ENCODE peak calls at places on chromosomes 3 and 15, in five cellular contexts. W is activated B cell treated with CpG ODN at 0.5 μM for 24 hours, F is mesothelial cell of epicardium, P is pancreas, M is H9. J is an unnamed sample.

GRCh38 chr3:20125912-20126311 is 60.1 kb downstream of the SGO1 start:
- DNase-seq in W (peak), F (no peak), P (no peak), M (no peak), J (no peak)

GRCh38 chr15:64525828-64526530 is 65.6 kb downstream of the ZNF609 start:
- DNase-seq in W (no peak), F (no peak), P (no peak), M (no peak), J (no peak)

GRCh38 chr3:136671921-136672320 is 80.3 kb downstream of the STAG1 start:
- DNase-seq in W (no peak), F (no peak), P (no peak), M (no peak), J (no peak)

GRCh38 chr15:76336254-76337046 is at the start of gene ISL2:
- DNase-seq in W (peak), F (peak), P (no peak), M (peak), J (peak)

GRCh38 chr3:20232906-20233305 is 46.9 kb upstream of the SGO1 start:
- DNase-seq in W (no peak), F (no peak), P (no peak), M (no peak), J (no peak)

GRCh38 chr15:59569477-59569876 is 42.1 kb upstream of the GCNT3 start:
- DNase-seq in W (no peak), F (no peak), P (no peak), M (no peak), J (no peak)

GRCh38 chr3:189298469-189299375 is 127.0 kb downstream of the TPRG1 start:
- DNase-seq in W (no peak), F (no peak), P (no peak), M (no peak), J (no peak)

GRCh38 chr3:155024006-155024638 is 56.0 kb upstream of the MME start:
- DNase-seq in W (no peak), F (no peak), P (no peak), M (no peak), J (no peak)

GRCh38 chr3:13244695-13245449 is 171.6 kb upstream of the IQSEC1 start:
- DNase-seq in W (no peak), F (no peak), P (no peak), M (no peak), J (no peak)

GRCh38 chr15:45126535-45127158 is 3.0 kb downstream of the DUOXA1 start:
- DNase-seq in W (no peak), F (no peak), P (no peak), M (no peak), J (no peak)

GRCh38 chr3:127794402-127794801 is 27.9 kb downstream of the MGLL start:
- DNase-seq in W (no peak), F (no peak), P (no peak), M (no peak), J (no peak)

GRCh38 chr3:195731356-195731960 is 10.7 kb downstream of the MUC20 start:
- DNase-seq in W (no peak), F (no peak), P (no peak), M (no peak), J (no peak)

GRCh38 chr3:39434574-39434973 is 28.1 kb downstream of the RPSA start:
- DNase-seq in W (no peak), F (no peak), P (no peak), M (no peak), J (no peak)

GRCh38 chr3:23258110-23258509 is 55.0 kb downstream of the UBE2E2 start:
- DNase-seq in W (no peak), F (no peak), P (no peak), M (no peak), J (no peak)

GRCh38 chr3:2098398-2099027 is at the start of gene CNTN4:
- DNase-seq in W (no peak), F (peak), P (peak), M (peak), J (peak)

GRCh38 chr3:71258116-71258515 is 325.4 kb downstream of the FOXP1 start:
- DNase-seq in W (no peak), F (no peak), P (no peak), M (no peak), J (no peak)

GRCh38 chr3:61631108-61631769 is 69.9 kb downstream of the PTPRG start:
- DNase-seq in W (no peak), F (no peak), P (no peak), M (no peak), J (no peak)

GRCh38 chr15:58521293-58521991 is 89.7 kb downstream of the LIPC start:
- DNase-seq in W (no peak), F (peak), P (no peak), M (peak), J (no peak)

GRCh38 chr15:25331404-25331803 is 107.4 kb downstream of the UBE3A start:
- DNase-seq in W (no peak), F (no peak), P (no peak), M (no peak), J (no peak)

GRCh38 chr3:188583476-188584161 is 429.7 kb downstream of the LPP start:
- DNase-seq in W (no peak), F (no peak), P (no peak), M (no peak), J (no peak)

DNA sequence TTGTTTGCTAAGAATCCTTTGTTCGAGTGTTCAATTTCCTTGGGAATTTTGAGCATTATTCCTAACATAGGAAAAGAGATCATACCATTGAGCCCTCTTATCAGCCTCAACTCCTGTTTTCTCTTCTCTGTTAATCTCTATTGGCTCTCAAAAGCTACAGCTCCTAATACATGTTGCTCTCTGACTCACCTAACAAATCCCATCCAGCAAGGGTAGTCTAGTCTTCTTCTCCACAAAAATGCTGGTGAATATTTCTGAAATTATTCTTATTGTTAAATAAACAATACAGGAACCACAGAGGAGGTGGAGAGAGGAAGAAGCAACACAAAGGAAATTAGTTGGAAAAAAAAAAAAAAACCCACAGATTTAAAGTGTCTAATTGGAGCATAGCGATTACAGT is 325.8 kb upstream of the NAALADL2 start:
- DNase-seq in W (no peak), F (no peak), P (no peak), M (no peak), J (no peak)
- TF ChIP-seq CTCF in W (no peak), F (no peak), P (no peak), M (no peak), J (no peak)

GRCh38 chr15:66797921-66798320 is 95.9 kb downstream of the SMAD6 start:
- DNase-seq in W (no peak), F (no peak), P (no peak), M (no peak), J (no peak)

GRCh38 chr15:66795851-66796250 is 93.8 kb downstream of the SMAD6 start:
- DNase-seq in W (no peak), F (no peak), P (no peak), M (no peak), J (no peak)

GRCh38 chr15:66799242-66799641 is 97.2 kb downstream of the SMAD6 start:
- DNase-seq in W (no peak), F (no peak), P (no peak), M (no peak), J (no peak)

GRCh38 chr15:66798426-66799061 is 96.5 kb downstream of the SMAD6 start:
- DNase-seq in W (no peak), F (no peak), P (no peak), M (no peak), J (no peak)

DNA sequence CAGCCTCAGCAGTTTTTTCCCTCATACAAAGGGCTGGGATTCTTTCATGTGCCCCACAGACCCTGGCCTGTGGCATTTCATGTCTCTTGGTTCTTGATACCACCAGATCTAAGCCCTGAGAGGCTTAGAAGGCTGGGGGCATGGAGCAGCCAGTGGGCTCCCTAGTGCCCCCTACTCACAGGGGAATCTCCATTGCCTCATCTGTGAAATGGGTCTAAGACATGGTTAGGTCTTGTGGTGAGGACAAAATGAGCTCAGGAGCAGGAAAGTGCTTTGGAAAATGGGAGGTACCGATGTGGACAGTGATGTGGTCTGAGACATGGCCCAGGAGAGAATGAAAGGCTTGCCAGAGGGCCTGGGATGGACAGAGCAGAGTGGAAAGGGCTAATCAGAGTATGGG is 94.3 kb downstream of the SMAD6 start:
- DNase-seq in W (no peak), F (no peak), P (no peak), M (no peak), J (no peak)
- TF ChIP-seq CTCF in W (no peak), F (no peak), P (no peak), M (no peak), J (no peak)

DNA sequence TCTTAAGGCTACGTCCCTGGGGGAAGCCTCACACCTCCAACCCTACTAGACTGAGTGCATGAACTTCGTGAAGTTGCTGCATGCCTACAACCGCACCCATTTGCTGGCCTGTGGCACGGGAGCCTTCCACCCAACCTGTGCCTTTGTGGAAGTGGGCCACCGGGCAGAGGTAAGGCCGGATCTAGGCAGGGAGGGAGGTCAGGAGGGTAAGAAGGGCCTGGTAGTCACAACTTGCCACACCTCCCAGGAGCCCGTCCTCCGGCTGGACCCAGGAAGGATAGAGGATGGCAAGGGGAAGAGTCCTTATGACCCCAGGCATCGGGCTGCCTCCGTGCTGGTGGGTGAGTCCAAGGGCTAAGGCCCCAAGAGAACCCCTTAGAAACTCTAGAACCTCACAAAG is 1.9 kb downstream of the SEMA3B start:
- DNase-seq in W (no peak), F (no peak), P (no peak), M (no peak), J (no peak)
- TF ChIP-seq CTCF in W (no peak), F (no peak), P (no peak), M (no peak), J (no peak)

GRCh38 chr3:43104039-43104438 is 1.8 kb downstream of the POMGNT2 start:
- DNase-seq in W (no peak), F (no peak), P (no peak), M (no peak), J (no peak)
- TF ChIP-seq CTCF in W (no peak), F (no peak), P (no peak), M (no peak), J (no peak)

DNA sequence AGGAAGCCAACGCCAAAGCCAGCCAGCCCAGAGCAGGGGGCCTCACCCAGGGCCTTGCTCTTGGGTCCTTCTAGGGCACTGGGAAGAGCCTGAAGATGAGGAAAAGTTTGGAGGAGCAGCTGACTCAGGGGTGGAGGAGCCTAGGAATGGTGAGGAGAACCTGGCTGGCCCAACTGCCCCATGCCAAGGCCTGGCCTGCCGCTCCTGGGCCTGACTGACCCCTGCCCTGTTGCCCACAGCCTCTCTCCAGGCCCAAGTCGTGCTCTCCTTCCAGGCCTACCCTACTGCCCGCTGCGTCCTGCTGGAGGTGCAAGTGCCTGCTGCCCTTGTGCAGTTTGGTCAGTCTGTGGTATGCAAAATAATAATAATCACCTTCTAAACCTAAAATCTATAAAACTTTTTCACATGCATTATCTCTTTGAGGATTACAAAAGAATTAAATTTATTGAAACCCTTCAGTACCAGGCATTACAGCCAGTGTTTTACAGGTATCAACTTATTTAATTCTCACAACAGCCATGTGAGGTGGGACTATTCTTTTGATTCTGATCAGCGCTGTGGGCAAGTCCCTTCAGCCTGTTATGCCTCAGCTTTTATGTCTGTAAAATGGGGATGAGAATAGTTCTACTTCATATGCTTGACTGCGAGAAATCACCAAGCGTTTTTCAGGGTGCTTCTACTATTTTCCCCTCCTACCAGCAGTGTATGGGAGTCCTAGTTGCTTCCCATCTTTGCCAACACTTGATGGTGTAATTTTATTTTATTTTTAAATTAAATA is 1.6 kb downstream of the IL17RC start:
- DNase-seq in W (no peak), F (no peak), P (no peak), M (no peak), J (no peak)
- TF ChIP-seq CTCF in W (no peak), F (no peak), P (no peak), M (no peak), J (no peak)

DNA sequence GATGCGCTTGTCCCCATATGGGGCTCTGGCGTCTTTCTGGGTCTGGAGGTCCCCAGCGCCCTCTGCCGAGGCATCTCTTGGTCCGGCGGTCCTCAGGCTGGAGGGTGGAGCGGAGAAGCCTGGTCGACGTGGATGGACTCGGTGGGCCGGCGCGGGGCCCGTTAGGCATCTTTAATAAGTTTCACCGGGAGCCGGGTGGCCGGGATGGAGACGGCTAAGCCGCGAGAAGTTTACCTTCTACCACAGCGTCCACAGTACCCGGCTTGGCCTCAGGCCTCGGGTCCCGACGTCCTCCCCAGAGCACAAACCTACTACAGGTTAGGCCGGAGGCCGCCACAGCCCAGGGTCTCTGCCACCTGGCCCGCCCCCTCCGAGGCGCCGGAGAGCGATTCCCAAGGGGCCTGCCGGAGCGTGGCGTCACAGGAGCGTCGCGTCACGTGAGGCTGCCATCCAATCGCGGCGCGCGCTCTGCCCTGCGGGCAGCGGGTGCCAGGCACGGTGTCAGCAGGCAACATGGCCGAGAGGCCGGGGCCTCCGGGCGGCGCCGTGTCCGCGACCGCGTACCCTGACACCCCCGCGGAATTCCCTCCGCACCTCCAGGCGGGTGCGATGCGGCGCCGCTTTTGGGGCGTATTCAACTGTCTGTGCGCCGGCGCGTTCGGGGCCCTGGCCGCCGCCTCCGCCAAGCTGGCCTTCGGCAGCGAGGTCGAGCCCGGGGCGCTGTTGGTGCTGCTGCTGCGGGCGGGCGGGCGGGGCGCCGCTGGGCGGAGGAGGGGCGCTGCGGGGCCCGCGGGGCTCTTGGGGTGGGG is at the start of gene TMEM42:
- DNase-seq in W (peak), F (peak), P (peak), M (peak), J (peak)
- TF ChIP-seq CTCF in W (no peak), F (no peak), P (no peak), M (peak), J (peak)

DNA sequence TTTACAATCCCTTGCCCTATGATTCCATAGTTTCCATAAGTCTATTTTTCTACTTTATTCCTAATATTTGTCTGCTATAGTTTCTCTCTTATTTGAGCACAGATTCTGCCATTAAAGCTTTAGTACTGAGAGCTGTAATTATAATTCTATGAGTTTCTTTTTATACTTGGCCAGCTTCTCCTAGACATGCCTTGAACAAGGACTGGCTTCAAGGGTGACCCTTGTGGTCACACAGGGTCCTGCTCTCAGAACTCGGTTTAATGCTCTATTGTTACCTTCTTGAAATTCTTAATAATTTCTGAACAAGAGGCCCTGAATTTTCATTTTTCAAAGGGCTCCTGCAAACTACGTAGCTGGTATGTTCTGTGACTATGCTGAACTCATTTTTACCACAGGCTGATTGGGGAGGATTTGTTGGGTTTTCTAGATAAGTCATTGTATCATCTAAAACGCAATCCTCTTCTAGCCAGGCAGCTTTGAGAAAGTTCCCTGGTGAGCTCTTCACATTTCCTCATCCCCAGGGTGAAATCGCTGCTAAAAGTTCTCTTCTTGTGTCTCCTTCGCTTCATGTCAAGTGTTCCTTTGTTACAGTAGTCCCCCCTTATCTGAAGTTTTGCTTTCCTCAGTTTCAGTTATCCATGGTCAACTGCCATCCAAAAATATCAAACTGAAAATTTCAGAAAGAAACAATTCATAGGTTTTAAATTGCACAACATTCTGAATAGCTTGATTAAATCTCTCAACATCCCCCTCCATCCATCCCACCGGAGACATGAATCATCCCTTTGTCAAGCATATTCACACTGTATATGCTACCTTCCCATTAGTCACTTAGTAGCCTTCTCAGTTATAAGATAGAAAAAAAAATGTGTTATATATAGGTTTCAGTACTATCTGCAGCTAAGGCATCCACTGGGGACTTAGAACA is 12.6 kb upstream of the PLCL2 start:
- DNase-seq in W (no peak), F (no peak), P (no peak), M (no peak), J (no peak)
- TF ChIP-seq CTCF in W (no peak), F (no peak), P (no peak), M (peak), J (no peak)